ENCODE peak calls at places on chromosome 6, in six cellular contexts. D is left lung; A is iris pigment epithelial cell; S is RKO; Q is stimulated activated CD4-positive, alpha-beta T cell treated with anti-CD3 and anti-CD28 coated beads, Interleukin-4, amount 100 ng/mL, for 24 hours; F is endodermal cell. L is an unnamed sample.

GRCh38 chr6:29737707-29738630 is 14.7 kb downstream of the HLA-F start:
- DNase-seq in S (peak), A (peak), F (peak), D (no peak), Q (peak), L (peak)

GRCh38 chr6:77650098-77650663 is 2.7 kb upstream of the MEI4 start:
- DNase-seq in Q (peak), D (peak), F (peak), A (no peak), S (no peak), L (peak)

GRCh38 chr6:40642837-40643236 is 55.7 kb upstream of the LRFN2 start:
- DNase-seq in A (no peak), F (no peak), Q (no peak), S (no peak), D (no peak), L (no peak)

GRCh38 chr6:158014505-158015187 is 33.0 kb downstream of the SYNJ2 start:
- DNase-seq in D (no peak), A (peak), Q (no peak), S (no peak), F (peak), L (no peak)

GRCh38 chr6:33412140-33413009 is 1.6 kb downstream of the PHF1 start:
- DNase-seq in F (no peak), Q (no peak), A (no peak), D (no peak), S (no peak), L (no peak)

GRCh38 chr6:8627085-8627861 is 191.9 kb upstream of the SLC35B3 start:
- DNase-seq in D (no peak), A (peak), Q (no peak), F (no peak), S (peak), L (no peak)

GRCh38 chr6:96015321-96015790 is 418 bp upstream of the FUT9 start:
- DNase-seq in A (no peak), Q (no peak), S (no peak), F (peak), D (peak), L (peak)

GRCh38 chr6:111748247-111748647 is 125.0 kb downstream of the FYN start:
- DNase-seq in Q (no peak), F (peak), D (no peak), S (no peak), A (no peak), L (no peak)

GRCh38 chr6:152089992-152090391 is 282.5 kb downstream of the ESR1 start:
- DNase-seq in Q (no peak), A (peak), F (no peak), S (peak), D (no peak), L (no peak)

GRCh38 chr6:170448317-170448716 is 104.8 kb downstream of the PSMB1 start:
- DNase-seq in F (peak), A (no peak), D (no peak), S (no peak), Q (no peak), L (no peak)

GRCh38 chr6:143198312-143198711 is 137.6 kb downstream of the AIG1 start:
- DNase-seq in A (no peak), D (no peak), Q (no peak), F (no peak), S (no peak), L (no peak)

GRCh38 chr6:125747589-125748533 is 1.6 kb upstream of the HEY2 start:
- DNase-seq in F (peak), D (peak), S (no peak), A (no peak), Q (peak), L (peak)

GRCh38 chr6:35391240-35391968 is 49.0 kb downstream of the PPARD start:
- DNase-seq in S (peak), A (peak), F (no peak), Q (no peak), D (no peak), L (no peak)

GRCh38 chr6:45929421-45930361 is 86.0 kb downstream of the CLIC5 start:
- DNase-seq in A (no peak), S (no peak), Q (no peak), F (no peak), D (peak), L (peak)

GRCh38 chr6:151063339-151063738 is 176.4 kb upstream of the AKAP12 start:
- DNase-seq in D (no peak), S (no peak), A (peak), F (no peak), Q (no peak), L (no peak)

GRCh38 chr6:159125977-159126376 is 43.2 kb upstream of the FNDC1 start:
- DNase-seq in F (peak), S (no peak), Q (no peak), D (no peak), A (no peak), L (no peak)

GRCh38 chr6:12875061-12875460 is 158.5 kb downstream of the PHACTR1 start:
- DNase-seq in S (no peak), Q (no peak), D (no peak), F (no peak), A (no peak), L (no peak)

GRCh38 chr6:136564170-136564569 is 13.9 kb upstream of the MAP7 start:
- DNase-seq in F (no peak), A (no peak), S (no peak), Q (no peak), D (no peak), L (no peak)

GRCh38 chr6:111551521-111552231 is 54.0 kb downstream of the TRAF3IP2 start:
- DNase-seq in A (peak), D (no peak), S (no peak), Q (no peak), F (peak), L (peak)

GRCh38 chr6:10403385-10404106 is 11.3 kb downstream of the TFAP2A start:
- DNase-seq in S (peak), A (peak), D (no peak), F (no peak), Q (no peak), L (no peak)

GRCh38 chr6:52457096-52457495 is 37.0 kb downstream of the EFHC1 start:
- DNase-seq in Q (no peak), S (no peak), D (no peak), A (no peak), F (no peak), L (no peak)

GRCh38 chr6:38150681-38151296 is 331.3 kb downstream of the ZFAND3 start:
- DNase-seq in A (no peak), D (no peak), Q (no peak), F (peak), S (no peak), L (no peak)

GRCh38 chr6:81648502-81648901 is 104.0 kb downstream of the TENT5A start:
- DNase-seq in S (no peak), F (no peak), D (no peak), Q (no peak), A (no peak), L (no peak)

GRCh38 chr6:94071835-94072234 is 652.5 kb upstream of the EPHA7 start:
- DNase-seq in Q (no peak), F (no peak), A (peak), D (no peak), S (peak), L (no peak)

GRCh38 chr6:141922898-141923297 is 209.8 kb upstream of the GJE1 start:
- DNase-seq in A (no peak), S (no peak), Q (no peak), F (no peak), D (no peak), L (no peak)

GRCh38 chr6:40640591-40641293 is 53.6 kb upstream of the LRFN2 start:
- DNase-seq in F (no peak), S (no peak), D (no peak), Q (peak), A (no peak), L (no peak)

L was measured in ELF-1.